ENCODE peak calls at places on chromosome 4, in five cellular contexts. C is mesenchymal stem cell, I is IMR-90, Z is neuronal stem cell, F is H1. M is an unnamed sample.

GRCh38 chr4:79626102-79626501 is 218.1 kb upstream of the GK2 start:
- DNase-seq in I (no peak), Z (no peak), F (no peak), C (no peak), M (no peak)

GRCh38 chr4:45199736-45200135 is 473.4 kb upstream of the GNPDA2 start:
- DNase-seq in F (no peak), I (no peak), C (no peak), Z (no peak), M (peak)

GRCh38 chr4:145812902-145813301 is 125.7 kb downstream of the ZNF827 start:
- DNase-seq in C (no peak), Z (no peak), F (no peak), I (no peak), M (peak)

GRCh38 chr4:53306729-53307128 is 59.1 kb downstream of the SCFD2 start:
- DNase-seq in F (no peak), C (no peak), I (peak), Z (no peak), M (no peak)

GRCh38 chr4:23337292-23337691 is 552.6 kb downstream of the PPARGC1A start:
- DNase-seq in C (no peak), I (no peak), F (no peak), Z (no peak), M (no peak)

GRCh38 chr4:3710451-3711182 is 55.6 kb upstream of the ADRA2C start:
- DNase-seq in I (no peak), F (no peak), Z (peak), C (no peak), M (no peak)

GRCh38 chr4:142036795-142037583 is 400.6 kb downstream of the IL15 start:
- DNase-seq in F (no peak), C (no peak), Z (no peak), I (peak), M (no peak)

GRCh38 chr4:87716350-87717041 is 66.4 kb downstream of the DMP1 start:
- DNase-seq in F (no peak), I (no peak), C (no peak), Z (no peak), M (peak)

GRCh38 chr4:76569225-76569624 is 134.2 kb downstream of the SHROOM3 start:
- DNase-seq in F (no peak), I (no peak), Z (no peak), C (no peak), M (no peak)

GRCh38 chr4:78552398-78553396 is 1.1 kb downstream of the ANXA3 start:
- DNase-seq in F (peak), Z (no peak), C (no peak), I (no peak), M (peak)
- H2BK5ac ChIP-seq in F (no peak), Z (no peak), C (no peak), I (no peak), M (peak)

DNA sequence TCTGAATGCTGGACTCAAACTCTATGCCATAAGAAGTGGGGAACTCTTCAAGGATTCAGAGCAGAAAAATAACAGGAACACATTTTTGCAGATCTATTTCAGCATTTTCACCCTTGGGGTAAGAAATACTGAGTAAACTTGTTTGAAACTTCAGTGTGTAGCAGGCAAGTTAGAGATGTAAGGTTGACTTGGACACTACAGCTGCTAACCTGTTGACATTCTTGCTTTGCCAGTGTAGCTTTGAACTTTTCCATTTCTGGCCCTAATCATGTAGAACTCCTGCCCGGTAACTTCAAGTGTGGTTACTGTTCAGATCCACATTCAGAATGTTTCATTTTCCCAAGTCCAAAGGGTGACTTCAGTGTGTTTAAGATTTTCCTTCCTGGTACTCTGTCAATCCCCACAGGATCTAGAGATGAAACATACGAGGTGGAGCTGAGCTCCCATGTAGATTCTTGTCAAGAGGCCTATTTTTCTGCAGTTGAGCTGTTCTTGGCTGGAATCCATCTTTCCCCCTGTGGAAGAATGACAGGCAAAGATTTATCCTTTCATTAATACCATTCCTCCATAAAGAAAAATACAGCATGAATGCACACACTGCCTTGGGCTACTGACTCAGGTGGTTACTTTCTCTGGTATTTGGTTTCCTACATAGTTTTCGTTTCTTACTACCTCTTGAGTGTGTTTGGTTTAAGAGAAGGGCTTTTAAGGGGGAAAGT is 34.1 kb downstream of the FHDC1 start:
- DNase-seq in C (no peak), F (no peak), Z (no peak), I (peak), M (peak)
- H4K91ac ChIP-seq in C (no peak), F (no peak), Z (no peak), I (no peak), M (no peak)

DNA sequence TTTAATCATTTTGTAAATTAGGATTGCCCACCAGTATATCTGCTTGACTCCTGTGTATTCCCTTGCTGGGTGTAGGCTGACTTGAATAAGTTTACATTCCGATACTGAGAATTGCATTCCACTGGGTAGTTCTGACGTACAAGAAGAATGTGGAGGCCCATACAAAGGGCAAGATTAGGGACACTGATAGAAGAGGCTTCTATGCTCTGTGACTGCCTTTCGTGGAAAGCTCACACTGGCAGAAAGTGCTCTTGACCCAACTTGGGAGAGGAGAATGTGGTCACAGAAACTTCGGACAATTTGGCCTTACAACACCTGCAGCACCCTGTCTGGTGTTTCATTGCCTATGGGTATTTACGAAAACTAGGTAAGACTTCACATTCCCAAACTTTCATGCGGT is 126.3 kb downstream of the RAPGEF2 start:
- DNase-seq in Z (peak), C (peak), F (no peak), I (peak), M (peak)
- H3K4me3 ChIP-seq in Z (no peak), C (no peak), F (no peak), I (peak), M (no peak)

GRCh38 chr4:140739971-140740370 is 16.2 kb downstream of the TBC1D9 start:
- DNase-seq in F (no peak), C (no peak), Z (no peak), I (no peak), M (peak)

GRCh38 chr4:140742838-140743193 is 13.4 kb downstream of the TBC1D9 start:
- DNase-seq in C (no peak), I (no peak), F (no peak), Z (no peak), M (no peak)

GRCh38 chr4:140743194-140743931 is 12.8 kb downstream of the TBC1D9 start:
- DNase-seq in I (peak), Z (peak), F (no peak), C (peak), M (peak)

GRCh38 chr4:140740422-140740821 is 15.8 kb downstream of the TBC1D9 start:
- DNase-seq in F (no peak), C (peak), Z (no peak), I (no peak), M (no peak)

DNA sequence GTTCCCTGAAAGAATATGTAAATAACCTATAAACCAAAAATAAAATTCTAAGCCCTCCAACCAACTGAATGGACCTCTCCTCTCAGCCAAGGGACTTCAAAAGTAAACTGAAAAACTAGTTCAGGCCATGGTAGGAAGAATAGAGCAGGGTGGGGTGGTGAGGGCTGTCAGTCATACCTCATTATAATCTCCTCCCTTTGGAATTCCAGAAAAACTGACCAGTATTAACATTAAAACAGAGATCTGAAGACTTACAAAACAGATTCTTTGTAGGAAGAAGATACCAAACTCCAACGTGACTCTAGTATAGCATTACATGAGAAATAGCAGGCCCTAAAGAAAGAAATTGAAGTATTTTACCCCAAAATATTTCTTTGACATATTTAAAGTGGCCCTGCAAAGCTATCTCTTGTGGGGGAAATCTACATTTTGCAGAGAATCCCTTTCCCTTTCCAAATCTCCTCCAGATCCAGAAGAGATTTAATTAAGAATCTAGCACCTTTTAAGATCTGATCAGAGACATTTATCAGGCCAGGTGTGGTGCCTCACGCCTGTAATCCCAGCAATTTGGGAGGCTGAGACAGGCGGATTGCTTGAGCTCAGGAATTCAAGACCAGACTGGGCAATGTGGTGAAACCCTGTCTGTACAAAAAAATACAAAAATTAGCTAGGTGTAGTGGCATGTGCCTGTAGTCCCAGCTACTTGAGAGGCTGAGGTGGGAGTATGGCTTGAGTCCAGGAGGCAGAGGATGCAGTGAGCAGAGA is 15.1 kb downstream of the TBC1D9 start:
- DNase-seq in I (no peak), Z (no peak), C (no peak), F (no peak), M (peak)
- H2BK5ac ChIP-seq in I (no peak), Z (no peak), C (no peak), F (no peak), M (peak)

DNA sequence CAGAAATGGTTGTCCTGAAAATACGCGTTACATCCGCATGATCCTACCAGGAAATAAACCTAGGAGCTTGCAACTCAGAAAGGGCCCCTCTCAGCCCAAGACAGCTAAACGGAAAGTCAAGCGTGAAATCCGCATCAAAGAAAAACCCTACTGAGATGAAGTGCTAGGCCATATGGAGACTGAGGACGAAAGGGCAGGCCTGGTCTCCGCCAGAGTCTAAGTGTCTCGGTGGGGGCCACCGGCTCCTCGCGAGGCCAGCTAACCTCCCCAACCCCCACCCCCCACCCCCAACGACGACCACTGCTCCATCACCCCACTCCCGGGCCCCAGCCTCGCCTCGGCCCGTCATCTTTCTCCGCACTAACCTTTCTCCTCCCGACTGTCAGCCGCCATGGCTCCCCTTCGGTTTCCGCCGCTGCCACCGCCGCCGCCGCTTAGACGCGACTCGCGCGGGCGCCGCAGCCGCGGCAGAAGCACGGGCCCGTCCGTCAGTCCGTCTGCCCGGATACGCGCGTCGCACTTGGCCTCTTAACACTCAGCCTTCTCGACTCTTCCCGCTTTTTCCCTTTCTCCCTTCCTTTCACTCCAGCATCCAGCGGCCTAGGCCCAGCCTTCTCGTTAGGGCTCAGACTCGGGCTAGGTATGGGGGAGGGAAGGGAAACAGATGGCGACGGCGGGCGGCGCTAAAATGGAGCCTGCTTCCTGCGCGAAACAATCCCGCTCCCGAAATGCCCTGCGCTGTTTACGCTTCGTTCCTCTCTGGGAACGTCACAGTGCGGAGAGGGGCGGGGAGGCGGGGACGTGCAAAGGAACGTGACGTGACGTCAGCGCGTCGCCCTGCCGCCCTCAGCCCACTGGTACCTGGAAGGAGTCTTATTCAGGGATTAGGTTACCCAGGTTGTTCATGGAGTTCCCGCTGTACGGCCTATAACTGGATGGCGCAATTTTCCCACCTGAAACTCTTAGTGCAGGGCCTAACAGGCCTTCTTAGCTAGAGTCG is at the start of gene YTHDC1:
- DNase-seq in I (peak), F (peak), C (peak), Z (peak), M (peak)
- H4K91ac ChIP-seq in I (peak), F (peak), C (peak), Z (no peak), M (peak)

GRCh38 chr4:75516144-75516543 is 1.9 kb downstream of the THAP6 start:
- DNase-seq in Z (no peak), C (no peak), I (no peak), F (no peak), M (no peak)
- H3K4me3 ChIP-seq in Z (no peak), C (no peak), I (no peak), F (no peak), M (no peak)

GRCh38 chr4:48827622-48828021 is 3.3 kb upstream of the OCIAD1 start:
- DNase-seq in F (no peak), C (no peak), Z (no peak), I (no peak), M (no peak)

GRCh38 chr4:48832571-48832970 is 1.7 kb downstream of the OCIAD1 start:
- DNase-seq in C (no peak), I (no peak), Z (no peak), F (no peak), M (no peak)

GRCh38 chr4:48830706-48831531 is at the start of gene OCIAD1:
- DNase-seq in C (peak), F (peak), I (peak), Z (peak), M (peak)

GRCh38 chr4:48836658-48837057 is 5.8 kb downstream of the OCIAD1 start:
- DNase-seq in C (no peak), I (no peak), Z (no peak), F (no peak), M (no peak)

GRCh38 chr4:48831532-48832015 is 686 bp downstream of the OCIAD1 start:
- DNase-seq in F (no peak), C (no peak), I (peak), Z (no peak), M (no peak)
- H2BK5ac ChIP-seq in F (peak), C (peak), I (peak), Z (peak), M (peak)

GRCh38 chr4:7422898-7423180 is 11.9 kb downstream of the PSAPL1 start:
- DNase-seq in Z (no peak), C (no peak), I (no peak), F (no peak), M (no peak)

GRCh38 chr4:7419961-7420660 is 14.6 kb downstream of the PSAPL1 start:
- DNase-seq in C (no peak), F (no peak), I (no peak), Z (no peak), M (no peak)

GRCh38 chr4:7420661-7421040 is 14.1 kb downstream of the PSAPL1 start:
- DNase-seq in F (no peak), Z (no peak), C (no peak), I (no peak), M (no peak)

GRCh38 chr4:7422098-7422897 is 12.4 kb downstream of the PSAPL1 start:
- DNase-seq in F (no peak), Z (no peak), C (no peak), I (no peak), M (no peak)

GRCh38 chr4:7421356-7422097 is 13.2 kb downstream of the PSAPL1 start:
- DNase-seq in F (no peak), I (no peak), C (no peak), Z (no peak), M (no peak)
- H4K91ac ChIP-seq in F (no peak), I (no peak), C (no peak), Z (peak), M (no peak)

DNA sequence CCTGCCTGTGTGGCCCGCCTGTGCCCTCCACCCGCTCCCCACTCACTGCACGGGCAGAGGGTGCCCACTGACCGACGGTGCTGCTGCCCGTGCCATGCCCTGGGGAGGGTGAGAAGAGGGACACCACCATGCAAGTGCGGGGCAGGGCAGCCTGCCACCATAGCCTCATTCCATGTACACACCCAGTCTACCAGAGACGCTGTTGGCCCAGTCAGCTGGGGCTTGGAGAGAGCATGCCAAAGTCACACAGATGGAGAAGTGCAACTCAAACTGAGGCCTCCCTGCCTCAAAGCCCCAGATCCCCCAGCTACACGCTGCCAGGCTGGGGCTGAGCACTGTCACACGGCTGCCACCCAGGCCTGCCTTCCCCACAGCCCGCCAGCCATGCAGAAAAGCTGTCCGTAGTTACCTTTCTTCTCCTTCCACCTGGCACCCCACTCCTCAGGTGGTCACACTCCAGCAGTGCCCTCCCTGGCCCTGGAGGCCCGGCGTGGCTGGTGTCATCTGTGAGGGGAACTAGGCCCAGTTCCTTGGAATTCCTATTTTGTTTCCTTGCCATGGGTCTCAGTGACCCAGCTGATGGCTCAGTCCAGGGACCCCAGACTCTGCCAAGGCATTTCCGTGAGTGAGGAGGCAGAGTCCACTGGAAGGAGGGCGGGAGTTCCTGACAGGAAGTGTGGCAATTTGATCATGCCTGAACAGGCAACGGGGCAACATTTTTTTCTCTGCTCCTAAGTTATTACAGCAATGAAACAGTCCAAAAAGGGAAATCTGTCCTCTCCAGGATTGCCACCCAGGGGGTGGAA is at the start of gene SLC2A9:
- DNase-seq in F (no peak), C (no peak), I (no peak), Z (no peak), M (peak)
- H3K4me3 ChIP-seq in F (no peak), C (no peak), I (no peak), Z (no peak), M (no peak)